ENCODE peak calls at places on chromosomes 3 and 15, in eight cellular contexts. N is HT-29; K is fibroblast of mammary gland; S is GM03348; C is NCI-H524 treated with DMSO at 0.1 percent for 48 hours; X is naive thymus-derived CD4-positive, alpha-beta T cell; R is PC-3; Q is activated CD4-positive, alpha-beta memory T cell treated with anti-CD3 and anti-CD28 coated beads, Interleukin-2, amount 10 ng/mL, durations not matched to agents 7 days and 5 days. B is an unnamed sample.

GRCh38 chr15:34271493-34271892 is 46.7 kb downstream of the EMC4 start:
- DNase-seq in C (no peak), X (no peak), Q (no peak), K (peak), N (no peak), R (peak), S (peak), B (no peak)

GRCh38 chr3:39275963-39276593 is 3.8 kb downstream of the CX3CR1 start:
- DNase-seq in X (no peak), K (no peak), N (no peak), R (no peak), Q (no peak), S (no peak), C (no peak), B (no peak)

GRCh38 chr3:42507751-42508335 is 5.4 kb downstream of the VIPR1 start:
- DNase-seq in X (no peak), R (no peak), S (no peak), K (no peak), C (no peak), N (no peak), Q (no peak), B (peak)

GRCh38 chr15:96353931-96354730 is 23.6 kb downstream of the NR2F2 start:
- DNase-seq in K (peak), C (no peak), N (no peak), S (peak), R (peak), Q (no peak), X (no peak), B (peak)

GRCh38 chr3:52015431-52016256 is 19.9 kb upstream of the RPL29 start:
- DNase-seq in S (no peak), Q (no peak), N (no peak), C (no peak), K (no peak), X (no peak), R (no peak), B (no peak)

GRCh38 chr15:89003865-89004725 is 84.2 kb upstream of the ABHD2 start:
- DNase-seq in N (peak), R (no peak), S (peak), X (no peak), K (peak), Q (no peak), C (no peak), B (no peak)

GRCh38 chr3:186176382-186176990 is 67.6 kb upstream of the ETV5 start:
- DNase-seq in Q (no peak), C (no peak), K (no peak), S (no peak), R (no peak), X (no peak), N (no peak), B (no peak)

GRCh38 chr3:56754753-56755365 is 46.9 kb downstream of the ARHGEF3 start:
- DNase-seq in C (no peak), N (no peak), R (no peak), Q (peak), X (peak), S (no peak), K (no peak), B (no peak)

GRCh38 chr3:33128706-33129105 is 14.9 kb downstream of the CRTAP start:
- DNase-seq in S (peak), N (no peak), X (no peak), Q (no peak), R (no peak), C (no peak), K (peak), B (no peak)

GRCh38 chr15:96117275-96117674 is 213.2 kb upstream of the NR2F2 start:
- DNase-seq in X (no peak), K (no peak), N (no peak), Q (no peak), C (no peak), R (no peak), S (no peak), B (no peak)

GRCh38 chr3:72580246-72580756 is 267.9 kb downstream of the SHQ1 start:
- DNase-seq in R (no peak), K (no peak), X (no peak), N (no peak), C (no peak), Q (no peak), S (no peak), B (no peak)

GRCh38 chr3:118801899-118802298 is 232.7 kb downstream of the IGSF11 start:
- DNase-seq in K (no peak), Q (no peak), S (no peak), C (no peak), R (no peak), X (no peak), N (no peak), B (no peak)

GRCh38 chr15:32030795-32031194 is 480 bp downstream of the CHRNA7 start:
- DNase-seq in K (no peak), X (no peak), R (no peak), N (peak), C (no peak), S (peak), Q (no peak), B (no peak)

GRCh38 chr3:131804565-131805133 is 230.2 kb downstream of the CPNE4 start:
- DNase-seq in K (no peak), X (no peak), C (no peak), N (no peak), S (no peak), Q (no peak), R (no peak), B (no peak)

GRCh38 chr3:42701371-42702065 is 1.1 kb downstream of the HHATL start:
- DNase-seq in R (peak), C (no peak), K (no peak), X (peak), N (peak), S (peak), Q (peak), B (peak)

GRCh38 chr3:64188810-64189560 is 36.3 kb downstream of the PRICKLE2 start:
- DNase-seq in R (peak), Q (no peak), K (peak), S (peak), C (no peak), N (peak), X (no peak), B (peak)

GRCh38 chr15:68792901-68793766 is 27.6 kb downstream of the ANP32A start:
- DNase-seq in Q (no peak), S (no peak), R (no peak), C (no peak), K (no peak), N (no peak), X (no peak), B (peak)

GRCh38 chr15:58330836-58331561 is 100.8 kb upstream of the LIPC start:
- DNase-seq in X (no peak), R (no peak), N (peak), S (no peak), Q (no peak), K (peak), C (no peak), B (no peak)

GRCh38 chr3:103385991-103386390 is 951.2 kb downstream of the ZPLD1 start:
- DNase-seq in Q (no peak), C (no peak), N (no peak), K (no peak), S (no peak), X (no peak), R (no peak), B (no peak)

GRCh38 chr3:102415553-102415952 is 19.3 kb upstream of the ZPLD1 start:
- DNase-seq in N (no peak), K (peak), X (no peak), Q (no peak), C (no peak), S (no peak), R (no peak), B (no peak)

GRCh38 chr15:46280753-46281521 is 646.1 kb downstream of the SQOR start:
- DNase-seq in Q (no peak), K (no peak), N (peak), S (no peak), X (no peak), R (peak), C (peak), B (peak)

GRCh38 chr15:69794643-69795461 is 302.9 kb downstream of the TLE3 start:
- DNase-seq in R (peak), C (no peak), X (no peak), N (no peak), Q (no peak), K (peak), S (peak), B (peak)

GRCh38 chr3:52093751-52094525 is 37.6 kb upstream of the DUSP7 start:
- DNase-seq in S (peak), K (peak), Q (no peak), R (peak), C (no peak), N (no peak), X (no peak), B (no peak)

GRCh38 chr3:138256022-138256421 is 68.9 kb downstream of the ARMC8 start:
- DNase-seq in N (no peak), R (no peak), C (no peak), K (no peak), S (no peak), X (no peak), Q (no peak), B (no peak)

GRCh38 chr3:55690746-55691540 is 203.8 kb upstream of the WNT5A start:
- DNase-seq in N (no peak), R (no peak), X (no peak), C (peak), Q (no peak), K (no peak), S (no peak), B (no peak)

GRCh38 chr3:194440756-194441155 is 41.7 kb upstream of the GP5 start:
- DNase-seq in X (no peak), Q (no peak), C (no peak), S (no peak), K (no peak), R (no peak), N (no peak), B (no peak)

GRCh38 chr3:183975981-183976662 is 41.6 kb downstream of the ABCC5 start:
- DNase-seq in K (peak), C (no peak), N (no peak), R (peak), Q (no peak), S (no peak), X (no peak), B (no peak)

GRCh38 chr15:80309769-80310384 is 57.9 kb upstream of the CTXND1 start:
- DNase-seq in K (peak), R (peak), C (no peak), N (peak), Q (no peak), S (peak), X (no peak), B (peak)